ENCODE peak calls at places on chromosomes 4 and X, in four cellular contexts. U is uterus, M is GM12891, S is right lobe of liver. I is an unnamed sample.
A peak's percentile ranks its signal among the peaks of the same experiment; 100 is the strongest.

GRCh38 chrX:119004920-119005524 is 30.6 kb downstream of the LONRF3 start:
- DNase-seq in U (peak; percentile 51), M (peak; percentile 25), S (peak; percentile 60), I (peak; percentile 26)

GRCh38 chr4:175850240-175850639 is 38.2 kb upstream of the GPM6A start:
- DNase-seq in U (no peak), M (no peak), S (no peak), I (no peak)

GRCh38 chrX:123834116-123834515 is 25.7 kb upstream of the XIAP start:
- DNase-seq in U (no peak), M (no peak), S (no peak), I (no peak)

GRCh38 chr4:6546681-6547447 is 28.1 kb upstream of the MAN2B2 start:
- DNase-seq in U (no peak), M (peak; percentile 50), S (no peak), I (peak; percentile 73)

GRCh38 chrX:12894074-12894691 is 12.2 kb upstream of the TLR8 start:
- DNase-seq in U (no peak), M (no peak), S (peak; percentile 39), I (no peak)

GRCh38 chr4:33696066-33696465 is 2548.2 kb downstream of the ARAP2 start:
- DNase-seq in U (no peak), M (no peak), S (no peak), I (no peak)

GRCh38 chr4:150366487-150366999 is 215.4 kb upstream of the MAB21L2 start:
- DNase-seq in U (no peak), M (peak; percentile 3), S (no peak), I (no peak)

GRCh38 chr4:166493828-166494432 is 620.9 kb downstream of the TLL1 start:
- DNase-seq in U (no peak), M (no peak), S (no peak), I (no peak)

GRCh38 chr4:184756399-184756798 is 22.5 kb upstream of the CENPU start:
- DNase-seq in U (peak; percentile 34), M (no peak), S (no peak), I (no peak)

GRCh38 chr4:116401293-116401692 is 684.1 kb downstream of the TRAM1L1 start:
- DNase-seq in U (no peak), M (no peak), S (no peak), I (no peak)

GRCh38 chr4:17760602-17761001 is 20.8 kb downstream of the FAM184B start:
- DNase-seq in U (no peak), M (no peak), S (no peak), I (no peak)

GRCh38 chrX:86078650-86079049 is 31.3 kb upstream of the CHM start:
- DNase-seq in U (no peak), M (no peak), S (no peak), I (no peak)

GRCh38 chr4:121239951-121240350 is 75.8 kb upstream of the TNIP3 start:
- DNase-seq in U (no peak), M (no peak), S (no peak), I (no peak)

GRCh38 chr4:174120446-174121142 is 162.9 kb downstream of the FBXO8 start:
- DNase-seq in U (peak; percentile 61), M (no peak), S (no peak), I (no peak)

GRCh38 chrX:69503835-69504625 is at the start of gene NALF2:
- DNase-seq in U (peak; percentile 35), M (no peak), S (peak; percentile 51), I (no peak)

GRCh38 chr4:26261400-26261799 is 59.4 kb upstream of the RBPJ start:
- DNase-seq in U (no peak), M (no peak), S (no peak), I (no peak)

GRCh38 chr4:72286185-72286584 is 254.4 kb downstream of the NPFFR2 start:
- DNase-seq in U (no peak), M (no peak), S (no peak), I (no peak)

GRCh38 chr4:109574931-109575804 is 15.1 kb downstream of the MCUB start:
- DNase-seq in U (no peak), M (no peak), S (no peak), I (no peak)

GRCh38 chr4:157040380-157040779 is 35.6 kb upstream of the GLRB start:
- DNase-seq in U (no peak), M (no peak), S (no peak), I (no peak)

GRCh38 chr4:9952415-9952950 is 68.8 kb downstream of the SLC2A9 start:
- DNase-seq in U (no peak), M (no peak), S (no peak), I (no peak)

GRCh38 chrX:981791-982626 is 230.4 kb downstream of the CRLF2 start:
- DNase-seq in U (no peak), M (no peak), S (no peak), I (no peak)

GRCh38 chr4:169115897-169116254 is 105.8 kb upstream of the CBR4 start:
- DNase-seq in U (no peak), M (no peak), S (no peak), I (peak; percentile 37)

GRCh38 chr4:168648929-168649328 is 152.1 kb downstream of the PALLD start:
- DNase-seq in U (no peak), M (no peak), S (no peak), I (no peak)

GRCh38 chrX:5458300-5458699 is 770.4 kb downstream of the NLGN4X start:
- DNase-seq in U (no peak), M (no peak), S (no peak), I (no peak)

GRCh38 chrX:149512225-149512885 is 7.2 kb upstream of the IDS start:
- DNase-seq in U (peak; percentile 27), M (no peak), S (peak; percentile 46), I (no peak)

GRCh38 chrX:67720344-67720743 is 176.5 kb downstream of the AR start:
- DNase-seq in U (peak; percentile 37), M (no peak), S (no peak), I (no peak)

GRCh38 chrX:153763298-153763932 is 634 bp upstream of the PLXNB3 start:
- DNase-seq in U (peak; percentile 14), M (no peak), S (no peak), I (no peak)

GRCh38 chr4:146330392-146330791 is 116.1 kb downstream of the REELD1 start:
- DNase-seq in U (no peak), M (no peak), S (no peak), I (no peak)

GRCh38 chrX:140091276-140091886 is 126.1 kb upstream of the CXorf66 start:
- DNase-seq in U (peak; percentile 13), M (peak; percentile 3), S (peak; percentile 26), I (no peak)

GRCh38 chr4:165415910-165416309 is 37.1 kb downstream of the CPE start:
- DNase-seq in U (no peak), M (no peak), S (no peak), I (no peak)

GRCh38 chr4:52950226-52950625 is 88.1 kb downstream of the RASL11B start:
- DNase-seq in U (no peak), M (no peak), S (no peak), I (no peak)

GRCh38 chr4:56804551-56804950 is 16.9 kb downstream of the SPINK2 start:
- DNase-seq in U (no peak), M (no peak), S (no peak), I (no peak)

GRCh38 chrX:38578152-38578551 is 16.8 kb downstream of the TSPAN7 start:
- DNase-seq in U (no peak), M (no peak), S (no peak), I (no peak)

GRCh38 chr4:147727476-147728028 is 4.3 kb upstream of the ARHGAP10 start:
- DNase-seq in U (no peak), M (no peak), S (no peak), I (no peak)

GRCh38 chr4:169151671-169152070 is 119.1 kb downstream of the SH3RF1 start:
- DNase-seq in U (no peak), M (no peak), S (no peak), I (no peak)

GRCh38 chrX:13798184-13798583 is 18.7 kb downstream of the GPM6B start:
- DNase-seq in U (no peak), M (no peak), S (no peak), I (no peak)

GRCh38 chrX:45771114-45771513 is 570.4 kb upstream of the DIPK2B start:
- DNase-seq in U (peak; percentile 38), M (no peak), S (no peak), I (no peak)
- TF ChIP-seq POLR2A in U (peak; percentile 48), M (no peak), S (no peak), I (peak; percentile 89)

DNA sequence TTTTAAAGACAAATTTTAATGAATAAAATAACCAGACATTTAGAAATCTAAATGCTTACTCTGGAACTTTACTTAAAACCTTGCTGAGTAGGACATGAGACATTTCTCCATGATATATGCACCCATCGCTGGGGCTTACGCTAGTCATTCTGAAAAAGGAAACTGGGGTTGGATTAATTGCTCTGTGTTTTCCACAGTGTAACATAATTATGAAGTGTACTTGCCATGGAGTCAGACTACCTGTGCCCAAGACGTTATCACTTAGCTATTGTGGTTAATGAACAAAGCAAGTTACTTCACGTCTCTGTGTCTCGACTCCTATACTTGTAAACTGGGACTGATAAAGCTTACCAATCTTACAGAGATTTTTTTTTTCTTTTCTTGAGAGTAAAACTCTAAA is 47.8 kb downstream of the SHISA3 start:
- DNase-seq in U (no peak), M (no peak), S (no peak), I (no peak)
- TF ChIP-seq POLR2A in U (no peak), M (no peak), S (no peak), I (no peak)

GRCh38 chr4:15779336-15779735 is 1.2 kb downstream of the CD38 start:
- DNase-seq in U (peak; percentile 41), M (no peak), S (peak; percentile 66), I (no peak)

GRCh38 chr4:15778742-15779231 is 659 bp downstream of the CD38 start:
- DNase-seq in U (peak; percentile 24), M (peak; percentile 43), S (peak; percentile 73), I (no peak)

GRCh38 chr4:15777697-15778096 is 431 bp upstream of the CD38 start:
- DNase-seq in U (no peak), M (no peak), S (no peak), I (no peak)

GRCh38 chr4:15776871-15777648 is 1.1 kb upstream of the CD38 start:
- DNase-seq in U (no peak), M (no peak), S (no peak), I (no peak)

GRCh38 chr4:15778191-15778741 is at the start of gene CD38:
- DNase-seq in U (no peak), M (peak; percentile 49), S (peak; percentile 55), I (no peak)
- TF ChIP-seq POLR2A in U (no peak), M (peak; percentile 32), S (no peak), I (no peak)

DNA sequence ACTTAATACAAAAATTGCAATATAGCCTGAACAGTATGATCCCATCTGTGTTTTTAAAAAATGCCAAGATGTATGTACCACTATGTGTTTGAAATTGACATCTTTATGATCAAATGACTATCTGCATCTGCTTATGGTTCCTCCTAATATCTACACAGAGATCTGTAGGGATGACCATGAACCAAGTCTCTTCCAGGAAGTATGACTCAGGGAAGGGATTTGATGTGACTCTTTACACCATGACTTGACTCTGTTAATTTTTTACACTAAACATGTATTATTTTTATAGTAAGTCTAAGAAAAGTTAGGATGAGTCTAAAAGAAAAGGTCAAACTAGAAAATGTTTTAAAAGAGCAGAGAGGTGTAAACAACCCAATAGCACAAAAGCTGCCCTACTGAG is 164.0 kb downstream of the SH3KBP1 start:
- DNase-seq in U (no peak), M (no peak), S (no peak), I (no peak)
- TF ChIP-seq POLR2A in U (no peak), M (no peak), S (no peak), I (no peak)

GRCh38 chr4:101347267-101347556 is at the start of gene PPP3CA:
- DNase-seq in U (no peak), M (no peak), S (no peak), I (no peak)
- TF ChIP-seq POLR2A in U (peak; percentile 43), M (no peak), S (peak; percentile 78), I (peak; percentile 57)

I was measured in H54.